ENCODE peak calls at places on chromosomes 11 and 22, in ten cellular contexts. U is sigmoid colon; F is AG09309; R is OCI-LY7; E is CD8-positive, alpha-beta T cell; O is retinal pigment epithelial cell; X is PC-9; Z is heart left ventricle; I is kidney epithelial cell; S is stomach. B is an unnamed sample.

GRCh38 chr11:17733261-17733660 is 1.3 kb upstream of the KCNC1 start:
- DNase-seq in X (no peak), R (no peak), S (no peak), O (no peak), U (peak), E (no peak), F (no peak), I (no peak), Z (peak), B (no peak)

GRCh38 chr22:46453006-46453828 is 84.2 kb downstream of the CELSR1 start:
- DNase-seq in Z (peak), F (no peak), E (no peak), O (no peak), X (peak), I (no peak), S (peak), U (no peak), R (no peak), B (no peak)

GRCh38 chr11:132177106-132177505 is 806.7 kb downstream of the NTM start:
- DNase-seq in E (no peak), I (peak), U (no peak), X (no peak), Z (no peak), O (peak), F (peak), S (no peak), R (peak), B (peak)

GRCh38 chr11:65524010-65524746 is 705 bp upstream of the SCYL1 start:
- DNase-seq in X (no peak), O (no peak), S (no peak), U (peak), Z (peak), E (no peak), F (no peak), I (no peak), R (no peak), B (no peak)

GRCh38 chr11:86726118-86726748 is 53.8 kb upstream of the ME3 start:
- DNase-seq in I (peak), S (no peak), O (no peak), F (no peak), E (no peak), Z (no peak), U (no peak), X (no peak), R (no peak), B (no peak)

GRCh38 chr11:23404225-23405160 is 544.2 kb upstream of the CCDC179 start:
- DNase-seq in E (no peak), Z (no peak), S (peak), U (peak), I (no peak), R (no peak), F (no peak), O (no peak), X (no peak), B (no peak)

GRCh38 chr11:134530826-134531225 is 118.8 kb upstream of the B3GAT1 start:
- DNase-seq in Z (no peak), U (peak), R (no peak), X (no peak), O (no peak), I (no peak), S (no peak), E (no peak), F (no peak), B (no peak)

GRCh38 chr11:74282863-74283484 is 28.5 kb downstream of the P4HA3 start:
- DNase-seq in S (no peak), U (no peak), X (no peak), R (no peak), E (no peak), O (no peak), Z (no peak), F (no peak), I (no peak), B (no peak)

GRCh38 chr11:43555811-43556210 is 124.7 kb upstream of the HSD17B12 start:
- DNase-seq in S (no peak), E (no peak), R (no peak), I (no peak), O (no peak), F (no peak), X (no peak), U (no peak), Z (peak), B (no peak)

GRCh38 chr11:132234878-132235277 is 864.5 kb downstream of the NTM start:
- DNase-seq in R (no peak), F (peak), Z (no peak), O (no peak), S (no peak), I (peak), E (no peak), X (no peak), U (no peak), B (peak)

DNA sequence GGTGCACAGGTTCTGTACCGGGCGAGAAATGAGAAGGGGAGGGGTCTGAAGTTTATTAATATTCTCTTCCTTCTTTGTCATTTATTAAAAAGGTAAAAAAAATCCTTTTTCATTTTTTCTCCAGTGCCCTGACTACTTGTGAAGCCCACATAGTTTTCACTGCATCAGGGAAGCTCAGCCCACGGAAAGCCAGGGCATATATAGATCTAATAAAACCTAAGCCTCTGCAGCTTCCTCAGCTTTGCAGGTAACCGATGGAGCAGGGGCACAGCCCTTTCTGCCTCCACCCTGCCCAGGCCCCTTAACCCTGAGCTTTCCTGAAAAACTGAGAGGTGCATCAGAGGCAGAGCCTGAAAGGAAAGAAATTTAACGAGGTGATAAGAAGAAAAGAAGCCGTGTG is 140.1 kb downstream of the NXPE2 start:
- DNase-seq in I (no peak), U (no peak), F (no peak), Z (no peak), R (no peak), O (no peak), E (no peak), X (no peak), S (no peak), B (no peak)
- H3K4me3 ChIP-seq in I (no peak), U (no peak), F (no peak), Z (no peak), R (no peak), O (no peak), E (no peak), X (no peak), S (no peak), B (no peak)

DNA sequence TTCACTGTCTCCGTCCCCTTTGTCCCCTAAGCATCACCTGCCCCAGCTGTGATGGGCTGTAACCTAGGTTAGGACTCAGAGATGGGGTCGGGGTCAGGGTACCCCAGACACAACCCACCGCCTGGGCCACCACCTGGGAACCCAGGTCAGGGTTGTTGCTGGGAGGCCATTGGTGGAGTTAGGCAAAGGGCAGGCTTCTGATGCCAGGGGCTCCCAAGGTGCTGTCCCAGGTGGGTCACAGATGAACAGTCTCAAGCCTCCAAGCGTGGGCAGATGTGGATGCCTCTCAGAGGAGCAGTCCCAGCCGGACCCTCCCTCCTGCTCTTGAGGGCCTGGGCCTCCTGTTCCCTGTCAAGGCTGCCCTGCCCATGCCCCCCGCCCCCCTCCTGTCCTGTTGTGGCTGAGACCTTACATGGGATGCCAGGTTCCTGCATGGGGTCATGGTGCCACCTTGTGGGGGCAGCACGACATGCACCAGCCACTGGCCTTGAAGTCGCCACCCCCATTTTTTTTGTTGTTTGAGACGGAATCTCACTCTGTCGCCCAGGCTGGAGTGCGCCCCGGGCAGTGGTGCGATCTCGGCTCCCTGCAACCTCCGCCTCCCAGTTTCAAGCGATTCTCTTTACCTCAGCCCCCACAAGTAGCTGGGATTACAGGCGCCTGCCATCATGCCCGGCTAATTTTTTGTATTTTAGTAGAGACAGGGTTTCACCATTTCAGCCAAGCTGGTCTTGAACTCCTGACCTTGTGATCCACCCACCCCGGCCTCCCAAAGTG is 12.1 kb downstream of the GATD1 start:
- DNase-seq in X (peak), R (peak), O (no peak), E (peak), F (no peak), U (peak), I (no peak), Z (peak), S (peak), B (no peak)
- TF ChIP-seq CTCF in X (peak), R (peak), O (peak), E (peak), F (peak), U (peak), I (peak), Z (peak), S (peak), B (peak)

GRCh38 chr11:101583180-101584128 is at the start of gene TRPC6:
- DNase-seq in Z (peak), R (no peak), S (no peak), I (no peak), F (no peak), U (peak), O (no peak), X (no peak), E (no peak), B (no peak)
- H3K4me3 ChIP-seq in Z (peak), R (peak), S (peak), I (peak), F (peak), U (peak), O (peak), X (no peak), E (no peak), B (peak)

DNA sequence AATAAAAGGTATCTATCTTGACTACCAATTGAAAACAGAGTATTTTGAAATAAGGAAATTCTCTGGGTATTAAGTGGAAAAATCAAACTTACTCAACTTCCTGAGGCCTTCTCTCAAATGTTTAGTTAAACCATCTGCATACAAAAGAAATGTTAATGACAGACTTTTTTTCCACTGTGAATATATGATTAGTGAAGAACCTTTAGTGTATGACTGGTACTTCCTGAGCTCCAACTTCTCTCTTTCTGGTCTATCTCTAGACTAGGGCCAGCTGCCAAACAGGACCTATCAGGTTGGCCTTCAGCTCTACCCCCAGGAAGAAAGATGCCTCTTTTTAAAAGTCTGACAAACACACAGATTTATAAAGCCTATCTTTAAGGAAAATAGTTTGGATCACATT is 68.8 kb upstream of the SCUBE2 start:
- DNase-seq in U (no peak), I (no peak), S (no peak), X (no peak), Z (no peak), F (no peak), R (no peak), O (no peak), E (no peak), B (no peak)
- TF ChIP-seq CTCF in U (no peak), I (no peak), S (no peak), X (no peak), Z (no peak), F (no peak), R (no peak), O (no peak), E (no peak), B (no peak)

B was measured in astrocyte of the cerebellum.